ENCODE peak calls at places on chromosomes 4 and X, in ten cellular contexts. U, X, Z, Q, R, L, D, S, T and J are unnamed samples. For H3K9me3 and H3K4me1, the result is how much of the 10 kb centered on the place peaks cover.

GRCh38 chr4:128635141-128635911 is 174.2 kb upstream of the JADE1 start:
- DNase-seq in D (peak), T (peak), Z (no peak), R (no peak), X (peak), Q (no peak), S (peak), L (no peak), U (peak), J (no peak)

GRCh38 chr4:183838987-183839712 is 66.0 kb upstream of the STOX2 start:
- DNase-seq in T (peak), R (no peak), U (no peak), Q (no peak), D (no peak), Z (no peak), L (peak), X (no peak), S (peak), J (no peak)

GRCh38 chr4:53068755-53069154 is 206.6 kb downstream of the RASL11B start:
- DNase-seq in Q (peak), L (no peak), D (peak), Z (no peak), T (peak), S (no peak), U (no peak), X (peak), R (no peak), J (no peak)

GRCh38 chr4:3703677-3704521 is 62.3 kb upstream of the ADRA2C start:
- DNase-seq in X (no peak), D (no peak), R (no peak), Q (no peak), U (peak), L (no peak), T (no peak), Z (peak), S (no peak), J (peak)

GRCh38 chr4:111798840-111799239 is 346.4 kb upstream of the FAM241A start:
- DNase-seq in Z (no peak), X (no peak), U (no peak), Q (no peak), S (no peak), T (no peak), L (peak), D (no peak), R (no peak), J (no peak)

GRCh38 chrX:101462892-101463291 is 22.4 kb upstream of the ARMCX4 start:
- DNase-seq in U (no peak), S (peak), L (peak), Z (no peak), Q (no peak), X (peak), R (no peak), D (peak), T (no peak), J (no peak)

GRCh38 chr4:162706051-162706450 is 460.6 kb downstream of the NAF1 start:
- DNase-seq in U (no peak), L (no peak), R (no peak), Z (no peak), S (no peak), Q (no peak), T (no peak), X (no peak), D (no peak), J (no peak)

GRCh38 chr4:27089186-27089585 is 228.5 kb downstream of the STIM2 start:
- DNase-seq in L (no peak), D (no peak), R (no peak), T (no peak), Z (no peak), S (no peak), X (no peak), Q (no peak), U (no peak), J (no peak)

GRCh38 chr4:106914223-106914622 is 121.9 kb downstream of the DKK2 start:
- DNase-seq in S (no peak), D (no peak), T (no peak), R (no peak), Q (no peak), X (no peak), U (no peak), L (no peak), Z (no peak), J (no peak)

GRCh38 chrX:74286950-74287349 is 17.0 kb upstream of the ZCCHC13 start:
- DNase-seq in Z (no peak), R (no peak), L (no peak), U (no peak), T (peak), S (peak), D (peak), Q (no peak), X (peak), J (no peak)

GRCh38 chr4:61202638-61203495 is 2.7 kb downstream of the ADGRL3 start:
- DNase-seq in T (no peak), L (no peak), X (no peak), D (peak), U (no peak), S (no peak), Z (no peak), Q (peak), R (no peak), J (peak)

GRCh38 chr4:121594796-121595526 is 101.8 kb downstream of the ANXA5 start:
- DNase-seq in U (no peak), R (no peak), X (no peak), S (peak), Z (no peak), Q (peak), T (peak), D (peak), L (peak), J (no peak)

GRCh38 chr4:138291431-138291830 is 49.3 kb upstream of the SLC7A11 start:
- DNase-seq in Q (no peak), D (no peak), T (no peak), S (no peak), Z (no peak), R (no peak), X (no peak), L (no peak), U (no peak), J (no peak)

GRCh38 chr4:82748176-82748575 is 50.4 kb downstream of the SCD5 start:
- DNase-seq in D (peak), X (no peak), S (no peak), T (peak), R (no peak), Q (no peak), U (no peak), L (no peak), Z (no peak), J (no peak)

GRCh38 chr4:184475096-184475461 is 729 bp upstream of the IRF2 start:
- DNase-seq in Z (peak), D (peak), L (peak), X (no peak), Q (peak), R (no peak), U (peak), S (peak), T (peak), J (peak)

GRCh38 chr4:185778307-185778706 is 33.7 kb downstream of the SORBS2 start:
- DNase-seq in L (no peak), S (no peak), X (no peak), Z (no peak), U (no peak), R (no peak), Q (no peak), T (no peak), D (no peak), J (no peak)

GRCh38 chr4:149980941-149981340 is 97.3 kb upstream of the DCLK2 start:
- DNase-seq in S (peak), L (peak), D (peak), Z (peak), Q (peak), T (peak), X (peak), U (no peak), R (no peak), J (peak)

GRCh38 chrX:43961699-43962098 is 11.5 kb downstream of the NDP start:
- DNase-seq in Q (no peak), U (no peak), R (no peak), X (no peak), L (peak), Z (no peak), D (no peak), T (no peak), S (peak), J (no peak)

GRCh38 chr4:102809190-102809589 is 18.2 kb downstream of the UBE2D3 start:
- DNase-seq in Z (no peak), X (no peak), S (no peak), L (no peak), Q (no peak), T (no peak), U (no peak), D (no peak), R (no peak), J (no peak)

GRCh38 chrX:9148626-9149385 is 114.9 kb upstream of the FAM9B start:
- DNase-seq in U (no peak), T (peak), X (no peak), Q (no peak), S (peak), D (peak), R (peak), L (peak), Z (peak), J (no peak)

GRCh38 chr4:60948008-60948407 is 252.1 kb upstream of the ADGRL3 start:
- DNase-seq in X (no peak), S (no peak), Q (no peak), U (no peak), T (peak), Z (no peak), R (no peak), D (peak), L (no peak), J (no peak)

GRCh38 chr4:78689700-78690318 is 86.3 kb upstream of the BMP2K start:
- DNase-seq in D (peak), L (no peak), U (no peak), Z (no peak), X (no peak), R (no peak), Q (peak), T (no peak), S (peak), J (no peak)

GRCh38 chrX:23118890-23119527 is 119.2 kb downstream of the DDX53 start:
- DNase-seq in Q (no peak), X (no peak), U (no peak), L (no peak), D (peak), R (no peak), T (peak), Z (no peak), S (no peak), J (no peak)

GRCh38 chrX:48781705-48782104 is 4.7 kb upstream of the GATA1 start:
- DNase-seq in T (no peak), D (no peak), S (no peak), U (no peak), L (no peak), Q (no peak), X (no peak), R (no peak), Z (no peak), J (no peak)

GRCh38 chrX:41259516-41259915 is 74.4 kb upstream of the DDX3X start:
- DNase-seq in Z (no peak), S (no peak), D (peak), U (no peak), L (no peak), R (no peak), T (no peak), Q (no peak), X (peak), J (no peak)

GRCh38 chrX:69279234-69279633 is 114.0 kb upstream of the PJA1 start:
- DNase-seq in D (no peak), Z (no peak), S (no peak), X (no peak), R (no peak), T (no peak), L (no peak), Q (no peak), U (no peak), J (no peak)

GRCh38 chrX:44953734-44954502 is 80.9 kb downstream of the KDM6A start:
- DNase-seq in S (no peak), X (no peak), Q (no peak), T (no peak), U (no peak), Z (no peak), L (peak), R (no peak), D (no peak), J (no peak)

GRCh38 chr4:73211968-73212367 is 46.6 kb downstream of the ANKRD17 start:
- DNase-seq in Z (no peak), Q (no peak), U (no peak), L (no peak), S (no peak), X (no peak), D (no peak), T (no peak), R (no peak), J (no peak)

GRCh38 chr4:73206236-73206635 is 52.4 kb downstream of the ANKRD17 start:
- DNase-seq in S (no peak), U (no peak), Z (no peak), Q (no peak), D (no peak), X (no peak), T (no peak), L (no peak), R (no peak), J (no peak)

GRCh38 chr4:73212982-73213730 is 45.4 kb downstream of the ANKRD17 start:
- DNase-seq in X (no peak), S (no peak), Z (no peak), D (no peak), L (no peak), Q (no peak), R (no peak), T (no peak), U (no peak), J (no peak)

GRCh38 chr4:73205482-73205881 is 53.1 kb downstream of the ANKRD17 start:
- DNase-seq in T (no peak), D (no peak), L (no peak), U (no peak), R (no peak), Z (no peak), S (no peak), Q (no peak), X (no peak), J (no peak)

DNA sequence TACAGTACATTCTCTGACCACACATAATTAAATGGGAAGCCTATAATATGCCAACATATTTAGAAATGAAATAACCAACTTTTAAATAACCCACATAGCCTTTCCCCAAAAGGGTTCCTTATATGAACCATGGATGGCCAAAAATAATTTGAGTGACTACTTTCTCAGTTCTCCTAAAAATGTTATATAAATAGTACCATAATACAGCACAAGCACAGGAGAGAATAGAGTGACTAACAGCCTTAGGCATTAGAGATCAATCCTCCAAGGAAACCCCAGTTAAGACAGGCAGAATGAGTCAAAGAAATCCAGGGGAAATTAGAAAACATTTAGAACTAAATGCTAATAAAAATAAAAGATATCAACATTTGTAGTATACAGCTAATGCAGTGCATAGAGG is 50.2 kb downstream of the ANKRD17 start:
- DNase-seq in Q (no peak), U (no peak), R (no peak), T (peak), Z (no peak), D (peak), L (no peak), S (no peak), X (no peak), J (no peak)
- H3K9me3 ChIP-seq in Q (under half), U (under half), R (under half), T (under half), Z (under half), D (under half), L (under half), S (under half), X (under half), J (under half)

GRCh38 chr4:15234101-15234500 is 193.7 kb upstream of the C1QTNF7 start:
- DNase-seq in Z (no peak), S (no peak), L (peak), Q (no peak), T (peak), R (peak), U (no peak), D (peak), X (no peak), J (no peak)
- H3K27ac ChIP-seq in Z (peak), S (no peak), L (no peak), Q (peak), T (peak), R (peak), U (no peak), D (peak), X (no peak), J (peak)

GRCh38 chrX:119826399-119826959 is 26.3 kb downstream of the UPF3B start:
- DNase-seq in Z (no peak), D (peak), S (no peak), Q (no peak), U (no peak), R (no peak), T (peak), L (no peak), X (peak), J (no peak)
- H3K4me1 ChIP-seq in Z (under half), D (under half), S (under half), Q (under half), U (under half), R (under half), T (under half), L (under half), X (under half), J (under half)

GRCh38 chr4:56657818-56658217 is 23.3 kb downstream of the HOPX start:
- DNase-seq in U (no peak), R (no peak), D (no peak), Q (no peak), S (no peak), L (no peak), Z (no peak), T (no peak), X (no peak), J (no peak)
- H3K9me3 ChIP-seq in U (under half), R (under half), D (under half), Q (under half), S (under half), L (under half), Z (under half), T (under half), X (under half), J (under half)